ENCODE peak calls at places on chromosome 19, in six cellular contexts. Z, U, H, X, L and W are unnamed samples.

GRCh38 chr19:14347999-14348889 is 33.0 kb upstream of the ADGRE5 start:
- DNase-seq in Z (peak), L (peak), U (no peak), X (peak), H (peak), W (no peak)

GRCh38 chr19:13099073-13099999 is 3.3 kb downstream of the LYL1 start:
- DNase-seq in Z (peak), H (peak), U (no peak), X (peak), L (peak), W (no peak)

GRCh38 chr19:14582894-14583340 is at the start of gene CLEC17A:
- DNase-seq in Z (no peak), L (no peak), U (no peak), X (no peak), H (no peak), W (no peak)

GRCh38 chr19:32471095-32471494 is 65.5 kb downstream of the DPY19L3 start:
- DNase-seq in Z (peak), H (no peak), U (no peak), X (peak), L (no peak), W (no peak)

GRCh38 chr19:2755448-2755705 is 15.6 kb upstream of the SLC39A3 start:
- DNase-seq in U (no peak), Z (no peak), H (no peak), X (peak), L (no peak), W (no peak)

GRCh38 chr19:46824887-46825730 is 25.5 kb downstream of the AP2S1 start:
- DNase-seq in L (peak), Z (no peak), H (peak), U (no peak), X (no peak), W (no peak)

GRCh38 chr19:3576696-3577443 is 4.1 kb downstream of the HMG20B start:
- DNase-seq in U (no peak), H (no peak), X (peak), L (peak), Z (peak), W (no peak)

GRCh38 chr19:37304190-37304883 is 66.6 kb upstream of the ZNF527 start:
- DNase-seq in H (no peak), X (peak), L (no peak), U (no peak), Z (peak), W (no peak)

GRCh38 chr19:18634612-18635290 is 2.1 kb upstream of the KLHL26 start:
- DNase-seq in H (no peak), X (no peak), L (peak), U (no peak), Z (no peak), W (no peak)

GRCh38 chr19:47247308-47247990 is 8.9 kb upstream of the CCDC9 start:
- DNase-seq in Z (peak), H (peak), X (peak), U (no peak), L (peak), W (no peak)

GRCh38 chr19:11849264-11849615 is 714 bp downstream of the ZNF439 start:
- DNase-seq in H (peak), L (peak), X (no peak), Z (no peak), U (no peak), W (no peak)

GRCh38 chr19:3285647-3286176 is 61.3 kb downstream of the CELF5 start:
- DNase-seq in U (no peak), X (peak), H (no peak), Z (no peak), L (peak), W (no peak)

GRCh38 chr19:48925240-48925843 is 8.2 kb upstream of the DHDH start:
- DNase-seq in X (no peak), H (no peak), Z (no peak), U (peak), L (peak), W (peak)

GRCh38 chr19:6828306-6828697 is 55.8 kb downstream of the VAV1 start:
- DNase-seq in U (no peak), X (no peak), L (no peak), Z (no peak), H (no peak), W (no peak)

GRCh38 chr19:48480151-48480475 is 10.9 kb downstream of the CYTH2 start:
- DNase-seq in X (peak), L (no peak), U (no peak), Z (peak), H (no peak), W (no peak)

GRCh38 chr19:29690842-29691241 is 24.2 kb downstream of the C19orf12 start:
- DNase-seq in L (peak), Z (no peak), X (peak), H (peak), U (no peak), W (peak)

GRCh38 chr19:39144487-39145071 is 19.0 kb downstream of the PAK4 start:
- DNase-seq in X (no peak), Z (no peak), U (no peak), H (peak), L (peak), W (no peak)

GRCh38 chr19:57719424-57719823 is 8.0 kb downstream of the ZNF671 start:
- DNase-seq in U (no peak), Z (no peak), L (no peak), H (no peak), X (no peak), W (no peak)

GRCh38 chr19:45767410-45767880 is 1.6 kb downstream of the SIX5 start:
- DNase-seq in L (peak), H (no peak), U (no peak), Z (peak), X (peak), W (no peak)

GRCh38 chr19:39166571-39167391 is 30.0 kb upstream of the NCCRP1 start:
- DNase-seq in H (no peak), Z (peak), U (no peak), X (no peak), L (peak), W (no peak)

GRCh38 chr19:6737284-6737872 is at the start of gene GPR108:
- DNase-seq in L (no peak), Z (peak), U (peak), X (peak), H (peak), W (peak)

GRCh38 chr19:20422616-20423205 is 142.9 kb downstream of the ZNF737 start:
- DNase-seq in H (no peak), L (peak), X (peak), Z (no peak), U (no peak), W (no peak)

DNA sequence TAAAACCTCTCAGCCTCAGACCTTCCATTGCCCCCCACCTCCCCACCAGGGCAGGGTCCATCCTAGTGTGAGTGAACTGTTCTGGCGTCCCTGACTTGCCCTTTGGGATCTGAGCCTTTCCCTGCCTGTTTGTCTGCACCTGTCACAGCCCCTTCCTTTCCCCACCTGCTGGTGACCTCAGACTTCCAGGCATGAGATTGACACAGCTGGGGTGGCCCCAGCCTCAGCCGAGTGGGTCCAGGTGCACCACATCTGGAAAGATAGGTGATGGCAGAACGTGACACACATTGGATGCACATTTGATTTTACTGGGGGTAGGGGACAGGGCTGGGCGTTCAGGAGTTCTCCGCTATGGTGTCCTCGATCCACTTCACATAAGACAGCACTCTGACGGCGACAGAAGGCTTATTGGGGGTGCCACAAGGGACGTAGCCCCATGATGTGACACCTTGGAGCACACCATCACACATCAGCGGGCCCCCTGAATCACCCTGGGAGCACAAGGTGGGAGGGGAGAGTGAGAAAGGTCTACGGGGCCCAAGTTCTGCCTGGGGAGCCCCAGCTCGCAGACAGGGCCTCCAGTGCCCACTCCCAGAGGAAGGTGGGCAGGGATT is 4.6 kb downstream of the KLK1 start:
- DNase-seq in X (no peak), H (no peak), U (no peak), L (no peak), Z (no peak), W (no peak)
- H3K4me3 ChIP-seq in X (no peak), H (no peak), U (no peak), L (no peak), Z (no peak), W (no peak)

GRCh38 chr19:36152886-36153525 is 759 bp upstream of the COX7A1 start:
- DNase-seq in X (peak), L (no peak), Z (no peak), U (no peak), H (no peak), W (no peak)
- H3K4me3 ChIP-seq in X (peak), L (peak), Z (peak), U (no peak), H (no peak), W (no peak)

GRCh38 chr19:42367929-42368328 is 22.2 kb downstream of the CNFN start:
- DNase-seq in H (no peak), U (no peak), X (no peak), L (no peak), Z (no peak), W (no peak)

GRCh38 chr19:42369433-42370067 is 20.5 kb downstream of the CNFN start:
- DNase-seq in H (no peak), X (no peak), Z (no peak), U (no peak), L (no peak), W (no peak)

GRCh38 chr19:42368360-42368759 is 21.7 kb downstream of the CNFN start:
- DNase-seq in Z (no peak), U (no peak), H (no peak), L (no peak), X (no peak), W (no peak)

GRCh38 chr19:42370068-42370520 is 20.0 kb downstream of the CNFN start:
- DNase-seq in X (no peak), H (no peak), L (no peak), Z (no peak), U (no peak), W (no peak)

GRCh38 chr19:42368765-42369164 is 21.3 kb downstream of the CNFN start:
- DNase-seq in U (no peak), X (no peak), H (no peak), L (no peak), Z (no peak), W (no peak)
- H3K4me3 ChIP-seq in U (no peak), X (no peak), H (no peak), L (no peak), Z (no peak), W (no peak)

GRCh38 chr19:17025361-17025760 is 1.2 kb downstream of the CPAMD8 start:
- DNase-seq in H (no peak), Z (no peak), L (no peak), U (no peak), X (no peak), W (no peak)
- H3K4me3 ChIP-seq in H (no peak), Z (peak), L (no peak), U (no peak), X (no peak), W (no peak)

GRCh38 chr19:55956431-55956830 is 8.8 kb downstream of the NLRP8 start:
- DNase-seq in U (no peak), L (no peak), X (no peak), Z (no peak), H (no peak), W (no peak)

GRCh38 chr19:55962186-55962585 is 14.6 kb downstream of the NLRP8 start:
- DNase-seq in H (no peak), Z (no peak), U (no peak), L (no peak), X (no peak), W (no peak)

GRCh38 chr19:55958356-55958755 is 10.7 kb downstream of the NLRP8 start:
- DNase-seq in H (no peak), U (peak), Z (no peak), X (no peak), L (no peak), W (no peak)

DNA sequence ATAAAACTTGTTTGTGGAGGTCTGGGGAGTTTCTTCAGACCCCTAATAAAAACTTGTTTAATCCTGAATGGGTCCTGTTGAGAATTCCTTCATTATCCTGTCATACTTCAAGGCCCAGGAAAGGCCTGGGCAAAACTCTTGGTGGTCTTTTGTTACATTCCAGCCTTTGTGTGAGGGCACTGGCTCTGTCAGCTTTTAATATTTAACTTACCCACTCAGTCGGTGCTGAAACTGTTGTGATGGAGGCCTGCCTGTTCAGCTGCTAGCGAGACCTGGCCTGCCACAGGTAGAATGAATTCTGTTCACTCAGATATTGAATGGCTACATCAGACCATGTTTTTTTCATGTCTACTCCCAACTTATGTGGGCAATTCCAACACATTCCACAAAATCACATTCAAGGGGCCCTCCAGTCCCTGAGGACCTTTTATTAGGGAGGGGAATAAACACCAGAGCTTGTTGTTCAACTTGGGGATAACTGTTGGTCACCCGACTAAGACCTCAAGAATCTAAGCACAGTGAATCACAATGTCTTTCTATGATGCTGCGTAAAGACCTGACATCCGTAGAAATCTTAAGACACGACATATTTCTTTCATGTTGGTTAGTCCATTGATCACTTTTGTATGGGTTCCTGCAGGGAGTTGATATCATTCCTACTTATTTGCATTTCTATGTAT is 12.5 kb downstream of the NLRP8 start:
- DNase-seq in L (no peak), X (no peak), Z (no peak), U (no peak), H (no peak), W (no peak)
- H3K4me3 ChIP-seq in L (no peak), X (no peak), Z (no peak), U (no peak), H (no peak), W (no peak)

GRCh38 chr19:10418281-10419199 is 1.8 kb upstream of the PDE4A start:
- DNase-seq in X (no peak), Z (no peak), H (no peak), U (no peak), L (no peak), W (no peak)

GRCh38 chr19:10420444-10421239 is at the start of gene PDE4A:
- DNase-seq in Z (no peak), X (peak), L (peak), H (no peak), U (no peak), W (no peak)

GRCh38 chr19:10421240-10421948 is 1.1 kb downstream of the PDE4A start:
- DNase-seq in U (no peak), Z (no peak), H (no peak), X (no peak), L (no peak), W (no peak)

GRCh38 chr19:10419200-10419645 is 1.1 kb upstream of the PDE4A start:
- DNase-seq in Z (no peak), H (no peak), L (no peak), X (peak), U (no peak), W (no peak)

DNA sequence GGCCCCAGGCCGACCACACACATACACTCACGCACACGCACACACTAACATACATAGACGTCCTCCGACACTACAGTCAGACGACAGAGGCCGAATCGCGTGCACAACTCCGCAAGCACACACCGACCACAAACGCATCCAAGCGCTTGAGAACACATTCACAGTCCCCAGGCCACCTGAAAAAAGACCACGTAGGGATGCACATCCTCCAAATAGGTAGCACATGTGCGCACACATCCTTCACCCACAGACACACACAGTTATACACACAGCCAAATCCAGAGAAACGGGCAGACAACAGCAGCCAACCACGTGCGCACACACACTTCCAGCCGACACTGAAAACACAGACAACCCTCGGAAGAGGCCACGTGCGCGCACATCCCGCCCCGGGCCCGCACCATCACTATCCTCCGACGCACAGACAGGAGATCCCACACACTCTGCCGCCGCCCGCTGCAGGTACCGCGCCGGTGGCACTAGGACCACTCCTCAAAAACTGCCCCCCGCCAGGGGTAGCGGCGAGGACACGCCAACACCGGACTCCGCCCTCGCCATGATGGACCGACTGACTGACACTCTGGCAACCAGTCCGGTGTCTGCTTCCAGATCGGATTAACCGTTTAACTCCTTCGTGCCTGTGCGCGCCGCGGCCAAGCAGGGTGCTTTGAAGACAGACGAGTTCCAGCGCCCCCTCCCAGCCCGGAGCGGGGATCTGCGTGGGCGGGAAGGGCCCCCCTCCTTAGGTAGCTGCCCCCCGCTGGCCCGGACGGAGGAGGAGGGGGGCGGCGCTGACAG is 493 bp upstream of the PDE4A start:
- DNase-seq in L (peak), U (peak), H (no peak), Z (no peak), X (peak), W (no peak)
- H3K4me3 ChIP-seq in L (peak), U (peak), H (peak), Z (peak), X (peak), W (peak)

DNA sequence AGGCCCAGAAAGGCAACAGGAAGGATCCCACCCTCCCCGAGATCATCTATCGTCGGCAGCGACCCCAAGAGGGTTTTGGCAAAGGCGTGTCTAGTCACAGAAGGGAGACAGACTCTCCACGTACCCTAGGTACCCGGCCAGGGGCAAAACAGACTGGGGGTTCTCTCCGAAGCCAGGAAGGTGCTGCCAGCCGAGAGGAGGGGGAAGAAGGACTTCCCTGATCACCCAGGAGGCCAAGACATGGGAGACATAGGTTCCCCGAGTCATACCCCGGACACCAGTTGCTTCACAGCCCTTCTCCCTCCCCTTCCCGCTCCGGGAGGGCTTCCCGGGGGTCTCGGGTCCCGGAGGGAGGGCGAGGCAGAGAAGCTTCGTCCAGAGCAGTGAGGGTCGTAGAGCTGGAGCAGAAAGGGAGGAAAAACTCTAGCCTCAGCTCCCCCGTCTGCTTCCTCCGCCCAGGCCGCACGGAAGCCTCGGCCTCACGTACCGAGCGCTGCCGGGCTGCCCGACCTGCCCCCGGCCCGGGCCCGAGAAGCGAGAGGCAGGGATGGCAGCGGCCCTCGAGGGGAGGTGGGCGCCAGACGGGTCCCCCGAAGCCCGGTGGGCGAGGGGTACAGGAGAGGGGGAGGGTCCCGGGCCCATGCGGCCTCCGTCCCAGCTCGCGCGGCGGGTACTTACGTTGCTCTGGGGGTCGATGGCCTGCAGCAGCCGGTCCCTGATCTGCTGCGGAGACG is 643 bp downstream of the MED26 start:
- DNase-seq in X (peak), H (peak), L (no peak), Z (no peak), U (no peak), W (no peak)
- H3K4me3 ChIP-seq in X (peak), H (peak), L (peak), Z (peak), U (peak), W (peak)

DNA sequence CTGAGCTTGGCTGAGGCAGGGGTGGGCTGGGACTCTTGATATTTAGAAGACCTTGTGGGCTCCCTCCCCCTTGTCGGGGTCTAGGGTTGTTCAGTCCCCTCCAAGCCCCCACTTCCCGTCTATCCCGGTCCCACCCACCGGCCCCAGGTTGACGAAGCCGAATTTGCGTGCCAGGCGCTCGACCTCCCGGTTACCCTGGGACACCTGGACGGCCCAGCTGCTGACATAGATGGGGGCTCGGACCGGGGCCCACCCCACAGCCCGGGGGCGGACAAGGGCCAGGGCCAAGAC is 185 bp downstream of the PCSK4 start:
- DNase-seq in X (no peak), H (no peak), U (no peak), L (no peak), Z (no peak), W (no peak)
- H3K4me3 ChIP-seq in X (peak), H (peak), U (peak), L (peak), Z (peak), W (peak)